ENCODE peak calls at places on chromosomes 5 and 9, in four cellular contexts. Y is ovary, U is adipocyte, P is HAP-1. I is an unnamed sample.

GRCh38 chr9:71760901-71761300 is 7.4 kb downstream of the CEMIP2 start:
- DNase-seq in P (peak; percentile 59), Y (no peak), U (no peak), I (no peak)

GRCh38 chr5:154722097-154722496 is 33.1 kb upstream of the LARP1 start:
- DNase-seq in Y (no peak), U (no peak), P (no peak), I (no peak)

GRCh38 chr5:88659529-88660325 is 223.3 kb downstream of the MEF2C start:
- DNase-seq in Y (no peak), P (no peak), U (no peak), I (no peak)

GRCh38 chr9:7115606-7116005 is 357.8 kb downstream of the KDM4C start:
- DNase-seq in P (peak; percentile 24), U (no peak), Y (no peak), I (no peak)

GRCh38 chr9:35000535-35001284 is 11.2 kb downstream of the DNAJB5 start:
- DNase-seq in U (no peak), P (no peak), Y (no peak), I (no peak)

GRCh38 chr9:26723486-26723885 is 169.1 kb downstream of the CAAP1 start:
- DNase-seq in P (peak; percentile 81), Y (peak; percentile 9), U (peak; percentile 7), I (peak; percentile 54)

GRCh38 chr5:177982072-177982727 is 13.8 kb downstream of the PROP1 start:
- DNase-seq in P (no peak), U (no peak), Y (no peak), I (peak; percentile 66)

GRCh38 chr5:176677209-176677931 is 30.1 kb downstream of the TSPAN17 start:
- DNase-seq in P (no peak), U (no peak), Y (no peak), I (no peak)

GRCh38 chr5:10760033-10760975 is 730 bp downstream of the DAP start:
- DNase-seq in P (peak; percentile 19), U (peak; percentile 83), Y (peak; percentile 58), I (no peak)

GRCh38 chr9:134179595-134179917 is 15.2 kb upstream of the RNU6ATAC start:
- DNase-seq in Y (no peak), P (no peak), U (no peak), I (no peak)

GRCh38 chr5:139461698-139462097 is 845 bp downstream of the ECSCR start:
- DNase-seq in U (peak; percentile 25), Y (no peak), P (no peak), I (no peak)

GRCh38 chr9:15725953-15726352 is 173.1 kb downstream of the CCDC171 start:
- DNase-seq in Y (no peak), P (no peak), U (peak; percentile 75), I (no peak)

GRCh38 chr9:34380034-34380510 is 3.4 kb upstream of the MYORG start:
- DNase-seq in P (no peak), U (no peak), Y (no peak), I (no peak)

GRCh38 chr5:155027993-155028629 is 14.6 kb downstream of the KIF4B start:
- DNase-seq in Y (no peak), U (no peak), P (no peak), I (no peak)

GRCh38 chr9:137303031-137303892 is 1.2 kb upstream of the NRARP start:
- DNase-seq in U (no peak), P (peak; percentile 24), Y (peak; percentile 40), I (no peak)

GRCh38 chr5:160001457-160001856 is 7.5 kb upstream of the TTC1 start:
- DNase-seq in Y (no peak), U (no peak), P (no peak), I (no peak)

GRCh38 chr9:15150939-15151338 is 156.1 kb downstream of the TTC39B start:
- DNase-seq in U (no peak), Y (no peak), P (no peak), I (no peak)

GRCh38 chr9:70117835-70118319 is 74.2 kb downstream of the MAMDC2 start:
- DNase-seq in P (no peak), U (peak; percentile 30), Y (no peak), I (no peak)

GRCh38 chr5:164578401-164578800 is 1073.0 kb downstream of the MAT2B start:
- DNase-seq in P (no peak), U (no peak), Y (no peak), I (no peak)

GRCh38 chr5:133818869-133819600 is 149.4 kb downstream of the C5orf15 start:
- DNase-seq in U (no peak), Y (no peak), P (no peak), I (no peak)

GRCh38 chr5:167730121-167730520 is 561.3 kb upstream of the WWC1 start:
- DNase-seq in P (no peak), U (peak; percentile 89), Y (no peak), I (no peak)

GRCh38 chr9:120610975-120611689 is 31.2 kb upstream of the CDK5RAP2 start:
- DNase-seq in U (no peak), Y (no peak), P (peak; percentile 31), I (no peak)

GRCh38 chr5:56983593-56984361 is 31.9 kb upstream of the MIER3 start:
- DNase-seq in U (no peak), Y (no peak), P (no peak), I (no peak)

GRCh38 chr9:69190086-69190865 is 16.2 kb downstream of the TJP2 start:
- DNase-seq in Y (no peak), P (no peak), U (no peak), I (no peak)

GRCh38 chr5:31237159-31237558 is 43.7 kb downstream of the CDH6 start:
- DNase-seq in Y (no peak), U (no peak), P (no peak), I (no peak)

GRCh38 chr9:265209-265900 is 50.7 kb downstream of the DOCK8 start:
- DNase-seq in P (no peak), U (no peak), Y (no peak), I (no peak)

DNA sequence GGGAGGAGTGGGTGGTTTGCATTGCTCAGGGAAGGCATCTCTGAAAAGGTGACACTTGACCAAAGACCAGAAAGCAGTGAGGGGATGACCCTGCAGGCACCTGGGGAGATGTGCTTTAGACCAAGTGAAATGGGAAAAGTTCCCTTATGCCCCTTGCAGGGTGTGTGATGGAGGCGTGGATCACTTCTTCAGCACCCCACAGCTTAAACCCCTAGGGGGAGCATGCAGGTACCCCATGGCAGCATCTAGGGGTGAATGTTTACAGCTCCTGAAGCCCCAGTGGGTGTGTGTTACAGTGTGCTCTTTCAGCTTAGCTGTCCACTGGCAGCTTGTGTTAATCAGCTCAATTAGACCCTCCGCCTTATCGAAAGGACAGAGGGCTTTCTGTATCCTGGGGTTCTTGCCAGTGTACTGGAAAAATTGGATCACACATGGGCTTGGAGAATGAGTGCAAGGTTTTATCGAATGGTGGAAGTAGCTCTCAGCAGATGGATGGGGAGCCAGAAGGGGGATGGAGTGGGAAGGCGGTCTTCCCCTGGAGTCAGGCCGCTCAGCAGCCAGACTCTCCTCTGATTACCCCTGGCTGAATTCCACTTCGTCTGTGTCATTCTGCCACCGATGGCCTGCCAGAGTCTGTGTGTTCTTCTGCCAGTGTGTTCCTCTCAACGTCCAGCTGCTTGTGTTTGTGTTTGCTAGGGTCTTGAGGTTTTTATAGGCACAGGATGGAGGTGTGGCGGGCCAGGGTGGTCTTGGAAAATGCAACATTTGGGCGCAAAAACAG is 6.3 kb downstream of the BHMT2 start:
- DNase-seq in U (no peak), P (no peak), Y (no peak), I (no peak)
- H3K4me3 ChIP-seq in U (no peak overlapping the region), P (no peak overlapping the region), Y (no peak overlapping the region), I (no peak overlapping the region)

GRCh38 chr9:117374076-117374740 is 40.6 kb downstream of the ASTN2 start:
- DNase-seq in P (peak; percentile 93), U (no peak), Y (no peak), I (no peak)

GRCh38 chr9:117377046-117377445 is 37.8 kb downstream of the ASTN2 start:
- DNase-seq in P (no peak), U (no peak), Y (no peak), I (peak; percentile 16)

GRCh38 chr9:117375956-117376355 is 38.9 kb downstream of the ASTN2 start:
- DNase-seq in U (no peak), Y (no peak), P (no peak), I (no peak)
- H3K4me3 ChIP-seq in U (no peak overlapping the region), Y (no peak overlapping the region), P (no peak overlapping the region), I (no peak overlapping the region)

GRCh38 chr9:136048560-136049411 is 46.3 kb downstream of the NACC2 start:
- DNase-seq in P (no peak), Y (peak; percentile 28), U (no peak), I (no peak)

GRCh38 chr9:136050706-136051567 is 44.2 kb downstream of the NACC2 start:
- DNase-seq in P (peak; percentile 32), Y (peak; percentile 46), U (peak; percentile 53), I (no peak)

GRCh38 chr9:136050266-136050705 is 44.8 kb downstream of the NACC2 start:
- DNase-seq in U (no peak), Y (peak; percentile 34), P (no peak), I (no peak)

GRCh38 chr9:136047775-136048559 is 47.1 kb downstream of the NACC2 start:
- DNase-seq in U (no peak), P (no peak), Y (no peak), I (no peak)

GRCh38 chr9:136049451-136050265 is 45.4 kb downstream of the NACC2 start:
- DNase-seq in P (no peak), Y (peak; percentile 26), U (no peak), I (no peak)
- H3K4me3 ChIP-seq in P (no peak overlapping the region), Y (no peak overlapping the region), U (no peak overlapping the region), I (no peak overlapping the region)

GRCh38 chr5:14210729-14211128 is 67.6 kb downstream of the TRIO start:
- DNase-seq in Y (no peak), U (no peak), P (no peak), I (no peak)

GRCh38 chr5:14206028-14206725 is 63.0 kb downstream of the TRIO start:
- DNase-seq in Y (no peak), U (no peak), P (no peak), I (no peak)

GRCh38 chr5:14209222-14209822 is 66.2 kb downstream of the TRIO start:
- DNase-seq in U (no peak), Y (no peak), P (no peak), I (no peak)

GRCh38 chr5:14209836-14210235 is 66.7 kb downstream of the TRIO start:
- DNase-seq in U (no peak), P (no peak), Y (no peak), I (no peak)

DNA sequence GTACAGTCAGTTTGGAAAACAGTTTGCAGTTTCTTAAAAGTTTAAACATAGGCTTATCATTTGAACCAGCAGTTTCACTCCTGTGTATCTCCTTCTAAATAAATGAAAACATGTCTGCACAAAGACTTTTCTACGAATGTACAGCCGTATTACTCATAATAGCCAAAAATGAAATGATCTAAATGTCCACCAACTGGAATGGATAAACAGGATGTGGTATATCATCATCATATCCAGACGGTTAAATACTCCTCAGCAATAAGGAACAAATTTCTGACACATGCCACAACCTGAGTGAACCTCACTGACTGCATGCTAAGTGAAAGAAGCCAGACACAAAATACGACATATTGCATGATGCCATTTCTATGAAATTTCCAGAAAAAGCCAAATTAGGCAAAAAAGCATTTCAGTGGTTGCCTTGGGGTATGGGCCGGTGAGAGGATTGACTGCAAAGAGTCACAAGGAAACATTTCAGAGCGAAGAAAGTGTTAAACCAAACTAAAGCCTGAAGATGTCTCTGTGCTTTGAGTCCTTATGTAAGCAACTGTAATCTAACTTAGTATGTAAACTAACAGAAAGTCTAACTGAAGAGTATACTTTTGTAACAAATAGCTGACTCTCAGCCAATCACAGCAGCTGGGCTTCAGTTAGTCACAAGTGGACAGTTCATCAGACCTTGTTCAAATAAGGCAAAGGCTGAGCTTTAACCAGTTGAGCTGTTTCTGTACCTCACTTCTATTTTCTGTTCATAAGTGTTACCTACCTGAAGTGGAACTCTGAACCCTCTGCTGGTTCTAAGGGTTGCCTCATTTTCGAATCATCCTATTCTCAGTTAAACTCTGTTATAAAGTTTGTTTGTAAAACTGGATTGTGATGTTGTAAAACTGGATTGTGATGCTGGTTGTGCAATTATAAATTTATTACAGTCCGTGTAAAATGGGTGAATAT is 65.2 kb downstream of the TRIO start:
- DNase-seq in Y (no peak), P (no peak), U (peak; percentile 81), I (no peak)
- H3K4me3 ChIP-seq in Y (peak overlapping the region; percentile 4), P (no peak overlapping the region), U (peak overlapping the region; percentile 3), I (no peak overlapping the region)

I was measured in iPS DF 6.9.